ENCODE peak calls at places on chromosomes 7 and 10, in five cellular contexts. Q is small intestine, G is cardiac muscle cell, H is mesendoderm, T is SK-N-SH. Y is an unnamed sample.

GRCh38 chr7:26535483-26536069 is 243.9 kb downstream of the SNX10 start:
- DNase-seq in Q (no peak), H (no peak), G (no peak), T (peak; percentile 40), Y (no peak)

GRCh38 chr10:116719712-116720111 is 22.7 kb downstream of the HSPA12A start:
- DNase-seq in H (no peak), Q (no peak), G (no peak), T (no peak), Y (no peak)

GRCh38 chr10:91220194-91220953 is at the start of gene PCGF5:
- DNase-seq in Q (peak; percentile 95), H (peak; percentile 87), G (peak; percentile 94), T (peak; percentile 96), Y (peak; percentile 95)

GRCh38 chr10:60461688-60462087 is 72.0 kb upstream of the ANK3 start:
- DNase-seq in G (no peak), T (no peak), H (no peak), Q (no peak), Y (no peak)

GRCh38 chr7:97731736-97732370 is at the start of gene TAC1:
- DNase-seq in G (peak; percentile 54), T (peak; percentile 38), H (peak; percentile 74), Q (no peak), Y (peak; percentile 67)

GRCh38 chr7:35909870-35910357 is 109.1 kb downstream of the SEPTIN7 start:
- DNase-seq in T (no peak), Q (no peak), H (no peak), G (no peak), Y (no peak)

GRCh38 chr10:124325998-124326636 is 92.6 kb downstream of the OAT start:
- DNase-seq in Q (no peak), T (no peak), G (no peak), H (no peak), Y (no peak)

GRCh38 chr7:4167385-4167910 is 514.6 kb upstream of the FOXK1 start:
- DNase-seq in G (no peak), Q (no peak), T (no peak), H (no peak), Y (no peak)

GRCh38 chr7:143385891-143386781 is 5.0 kb downstream of the ZYX start:
- DNase-seq in Q (no peak), G (no peak), H (no peak), T (no peak), Y (peak; percentile 34)

GRCh38 chr10:113347508-113347907 is 205.3 kb upstream of the HABP2 start:
- DNase-seq in H (no peak), T (no peak), Q (no peak), G (no peak), Y (no peak)

GRCh38 chr10:44399478-44400451 is 14.9 kb upstream of the CXCL12 start:
- DNase-seq in H (no peak), G (no peak), T (no peak), Q (no peak), Y (no peak)
- H3K36me3 ChIP-seq in H (no peaks in the 10 kb centered on the region), G (no peaks in the 10 kb centered on the region), T (no peaks in the 10 kb centered on the region), Q (no peaks in the 10 kb centered on the region), Y (no peaks in the 10 kb centered on the region)

GRCh38 chr10:110597476-110597875 is 30.0 kb downstream of the SMC3 start:
- DNase-seq in T (no peak), H (no peak), Q (no peak), G (no peak), Y (no peak)

GRCh38 chr10:110591760-110592159 is 24.3 kb downstream of the SMC3 start:
- DNase-seq in G (no peak), H (no peak), T (no peak), Q (no peak), Y (no peak)
- H3K36me3 ChIP-seq in G (peaks cover 59% of the 10 kb centered on the region), H (peaks cover 2% of the 10 kb centered on the region), T (peaks cover 88% of the 10 kb centered on the region), Q (peaks cover 6% of the 10 kb centered on the region), Y (peaks cover 23% of the 10 kb centered on the region)

DNA sequence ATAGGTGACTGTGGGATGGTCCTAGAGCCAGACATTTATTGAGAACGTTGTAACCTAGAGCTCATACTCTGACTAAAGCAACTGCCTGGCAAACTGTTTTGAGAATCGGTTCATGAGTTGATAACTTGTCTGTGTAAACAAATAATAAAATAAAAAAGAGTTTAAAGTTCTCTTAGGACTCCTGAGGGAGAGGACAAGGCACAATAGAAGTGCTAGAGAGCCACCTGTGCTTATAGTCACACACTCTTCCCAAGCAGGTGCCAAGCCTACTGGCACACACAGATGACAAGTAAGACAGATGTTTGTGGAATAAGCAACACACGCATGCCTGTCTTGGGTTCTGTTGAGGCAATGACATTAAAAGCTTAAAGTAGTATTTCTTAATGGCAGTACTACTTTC is 7.9 kb downstream of the EDRF1 start:
- DNase-seq in Q (peak; percentile 37), H (no peak), T (no peak), G (no peak), Y (no peak)
- H3K36me3 ChIP-seq in Q (peaks cover 18% of the 10 kb centered on the region), H (peaks cover 8% of the 10 kb centered on the region), T (peaks cover 90% of the 10 kb centered on the region), G (peaks cover 87% of the 10 kb centered on the region), Y (peaks cover 48% of the 10 kb centered on the region)

DNA sequence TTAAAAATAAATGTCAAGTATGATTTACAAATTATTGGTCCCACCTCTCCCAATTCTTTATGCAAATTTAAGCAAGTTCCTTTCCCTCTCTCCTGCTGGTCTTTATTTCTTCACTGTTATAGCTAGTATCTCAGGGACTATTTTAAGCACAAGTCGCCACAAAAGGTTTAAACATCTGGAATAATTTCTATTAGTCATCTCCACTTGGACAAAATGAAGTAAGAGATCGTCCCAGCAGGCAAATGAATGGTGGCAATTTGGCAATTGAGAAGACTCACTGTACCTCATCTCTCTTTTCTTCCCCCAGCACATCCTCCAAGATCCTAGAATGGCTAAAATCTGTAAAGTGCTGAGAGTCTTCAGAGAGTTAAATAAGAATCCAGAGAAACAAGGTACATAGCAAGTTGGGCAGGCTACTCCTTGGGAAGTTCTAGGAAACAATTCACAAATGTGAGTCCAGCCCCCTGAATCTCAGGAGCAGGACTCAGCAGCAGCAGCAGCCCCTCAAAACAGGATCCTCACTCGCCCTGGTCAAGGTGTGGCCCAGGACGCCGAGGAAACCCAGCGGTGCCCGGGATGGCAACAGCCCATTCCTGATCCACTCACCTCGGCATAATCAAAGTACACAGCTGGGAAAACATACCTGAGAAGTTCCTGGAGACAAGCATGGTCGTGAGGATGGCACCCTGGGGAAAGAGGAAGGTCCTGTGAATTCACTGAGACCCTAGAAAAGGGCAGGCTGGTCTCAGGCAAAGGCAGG is 30.3 kb upstream of the NDST2 start:
- DNase-seq in Q (no peak), H (no peak), G (no peak), T (no peak), Y (no peak)
- H3K36me3 ChIP-seq in Q (peaks cover 8% of the 10 kb centered on the region), H (peaks cover under 1% of the 10 kb centered on the region), G (peaks cover 10% of the 10 kb centered on the region), T (peaks cover 17% of the 10 kb centered on the region), Y (peaks cover 25% of the 10 kb centered on the region)

GRCh38 chr7:48102530-48102929 is 13.5 kb downstream of the UPP1 start:
- DNase-seq in G (no peak), Q (no peak), T (no peak), H (no peak), Y (no peak)
- H3K36me3 ChIP-seq in G (no peaks in the 10 kb centered on the region), Q (peaks cover 10% of the 10 kb centered on the region), T (peaks cover 75% of the 10 kb centered on the region), H (peaks cover 16% of the 10 kb centered on the region), Y (peaks cover 43% of the 10 kb centered on the region)

DNA sequence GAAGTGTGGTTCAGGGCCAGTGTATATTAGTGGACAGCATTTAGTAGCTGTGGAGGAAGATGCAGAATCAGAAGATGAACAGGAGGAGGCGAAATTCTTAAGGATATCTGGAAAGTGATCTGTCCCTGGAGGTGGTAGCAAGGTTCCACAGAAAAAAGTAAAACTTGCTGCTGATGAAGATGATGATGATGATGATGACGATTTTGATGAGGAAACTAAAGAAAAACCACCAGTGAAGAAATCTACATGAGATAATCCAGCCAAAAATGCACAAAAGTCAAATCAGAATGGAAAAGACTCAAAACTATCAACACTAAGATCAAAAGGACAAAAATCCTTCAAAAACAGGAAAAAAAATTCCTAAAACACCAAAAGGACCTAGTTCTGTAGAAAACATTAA is 26.3 kb downstream of the TM9SF3 start:
- DNase-seq in T (no peak), H (no peak), Q (no peak), G (no peak), Y (no peak)
- H3K36me3 ChIP-seq in T (peaks cover 71% of the 10 kb centered on the region), H (no peaks in the 10 kb centered on the region), Q (peaks cover 14% of the 10 kb centered on the region), G (peaks cover 36% of the 10 kb centered on the region), Y (no peaks in the 10 kb centered on the region)

DNA sequence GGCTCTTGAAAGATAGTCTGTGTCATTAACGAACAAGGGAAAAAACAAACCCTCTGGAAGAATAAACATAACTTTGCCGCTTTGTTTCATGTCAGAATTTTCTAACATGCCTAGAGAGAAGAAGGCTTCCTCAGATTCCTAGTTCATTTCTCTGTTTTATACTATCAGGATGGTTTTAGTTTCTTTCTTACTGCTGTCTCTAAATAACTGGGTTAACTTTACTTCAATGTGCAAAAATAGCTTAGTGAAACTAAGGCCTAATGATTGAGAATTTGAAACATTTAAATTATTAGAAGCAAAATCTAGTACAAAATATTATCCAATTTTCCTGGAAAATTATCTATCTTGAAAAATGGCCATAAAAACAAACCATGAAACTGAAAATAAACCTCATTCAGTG is 72.1 kb upstream of the OGDHL start:
- DNase-seq in H (no peak), G (no peak), T (no peak), Q (no peak), Y (no peak)
- H3K36me3 ChIP-seq in H (peaks cover 2% of the 10 kb centered on the region), G (peaks cover 13% of the 10 kb centered on the region), T (peaks cover 15% of the 10 kb centered on the region), Q (peaks cover 3% of the 10 kb centered on the region), Y (no peaks in the 10 kb centered on the region)

Y was measured in H7.